ENCODE peak calls at places on chromosomes 5 and 9, in nine cellular contexts. B is PC-9, H is PC-3, G is GM06990, Y is brain microvascular endothelial cell, P is MM.1S, O is ovary, L is heart left ventricle, S is mammary epithelial cell. N is an unnamed sample. For H3K27me3, the result is how much of the 10 kb centered on the place peaks cover.

GRCh38 chr9:70954126-70954525 is 167.3 kb downstream of the TRPM3 start:
- DNase-seq in B (peak), H (peak), G (no peak), Y (peak), P (no peak), O (no peak), L (no peak), S (peak), N (no peak)

GRCh38 chr5:113381791-113382190 is 53.0 kb downstream of the TSSK1B start:
- DNase-seq in B (no peak), H (no peak), G (no peak), Y (no peak), P (no peak), O (no peak), L (no peak), S (no peak), N (no peak)

GRCh38 chr9:136531186-136531903 is 14.5 kb downstream of the NOTCH1 start:
- DNase-seq in B (no peak), H (no peak), G (no peak), Y (no peak), P (no peak), O (no peak), L (no peak), S (no peak), N (peak)

GRCh38 chr5:55497712-55498111 is 37.1 kb downstream of the PLPP1 start:
- DNase-seq in B (no peak), H (no peak), G (no peak), Y (no peak), P (no peak), O (no peak), L (no peak), S (no peak), N (no peak)

GRCh38 chr5:148796931-148797330 is 29.5 kb upstream of the ADRB2 start:
- DNase-seq in B (no peak), H (peak), G (no peak), Y (no peak), P (no peak), O (no peak), L (no peak), S (peak), N (no peak)

GRCh38 chr9:92648447-92649406 is 21.2 kb downstream of the IPPK start:
- DNase-seq in B (no peak), H (no peak), G (no peak), Y (no peak), P (no peak), O (no peak), L (no peak), S (no peak), N (no peak)

GRCh38 chr5:97071101-97071500 is 71.3 kb downstream of the LIX1 start:
- DNase-seq in B (no peak), H (peak), G (no peak), Y (no peak), P (no peak), O (no peak), L (no peak), S (no peak), N (no peak)

GRCh38 chr5:3325206-3325605 is 270.4 kb upstream of the IRX1 start:
- DNase-seq in B (no peak), H (no peak), G (no peak), Y (no peak), P (no peak), O (no peak), L (peak), S (peak), N (no peak)

GRCh38 chr5:7886849-7887460 is 18.0 kb downstream of the MTRR start:
- DNase-seq in B (no peak), H (peak), G (no peak), Y (no peak), P (peak), O (no peak), L (no peak), S (peak), N (no peak)

GRCh38 chr9:3498691-3499090 is 27.1 kb downstream of the RFX3 start:
- DNase-seq in B (no peak), H (no peak), G (no peak), Y (peak), P (no peak), O (no peak), L (no peak), S (no peak), N (no peak)

GRCh38 chr9:8560560-8561525 is 761.3 kb upstream of the DMAC1 start:
- DNase-seq in B (no peak), H (no peak), G (no peak), Y (no peak), P (no peak), O (no peak), L (no peak), S (no peak), N (no peak)

GRCh38 chr5:1124181-1125029 is 12.5 kb upstream of the SLC12A7 start:
- DNase-seq in B (no peak), H (no peak), G (no peak), Y (no peak), P (no peak), O (no peak), L (peak), S (no peak), N (no peak)
- H3K27me3 ChIP-seq in B (under half), H (under half), G (under half), Y (under half), P (under half), O (under half), L (under half), S (under half), N (under half)

GRCh38 chr5:160802567-160802966 is 49.4 kb downstream of the ATP10B start:
- DNase-seq in B (no peak), H (no peak), G (no peak), Y (no peak), P (peak), O (no peak), L (no peak), S (no peak), N (peak)
- TF ChIP-seq CTCF in B (no peak), H (no peak), G (peak), Y (no peak), P (peak), O (no peak), L (no peak), S (no peak), N (no peak)

GRCh38 chr5:93022770-93023169 is 558.2 kb downstream of the NR2F1-AS1 start:
- DNase-seq in B (no peak), H (peak), G (no peak), Y (no peak), P (no peak), O (no peak), L (no peak), S (no peak), N (no peak)
- H3K27me3 ChIP-seq in B (under half), H (under half), G (under half), Y (under half), P (under half), O (under half), L (under half), S (under half), N (under half)

GRCh38 chr9:103078581-103078980 is 83.4 kb downstream of the CYLC2 start:
- DNase-seq in B (no peak), H (no peak), G (no peak), Y (no peak), P (no peak), O (no peak), L (no peak), S (no peak), N (no peak)
- TF ChIP-seq CTCF in B (peak), H (no peak), G (no peak), Y (no peak), P (no peak), O (no peak), L (no peak), S (no peak), N (no peak)

N was measured in transverse colon.